ENCODE peak calls at places on chromosomes 5 and 9, in six cellular contexts. One of them, this sample, is unnamed.

GRCh38 chr5:84131372-84131771 is 253.3 kb downstream of the EDIL3 start:
- DNase-seq in GM12891: no peak
- DNase-seq in stimulated activated CD4-positive, alpha-beta T cell treated with anti-CD3 and anti-CD28 coated beads, Interleukin-2, amount 100 ng/mL, for 48 hours: no peak
- DNase-seq in NCI-H1694 treated with DMSO at 0.1 percent for 48 hours: no peak
- DNase-seq in iris pigment epithelial cell: peak
- DNase-seq in NAMALWA: no peak
- DNase-seq in this sample: no peak

GRCh38 chr5:154223320-154223719 is 32.8 kb downstream of the GALNT10 start:
- DNase-seq in stimulated activated CD4-positive, alpha-beta T cell treated with anti-CD3 and anti-CD28 coated beads, Interleukin-2, amount 100 ng/mL, for 48 hours: no peak
- DNase-seq in GM12891: no peak
- DNase-seq in NAMALWA: no peak
- DNase-seq in NCI-H1694 treated with DMSO at 0.1 percent for 48 hours: no peak
- DNase-seq in iris pigment epithelial cell: no peak
- DNase-seq in this sample: no peak

GRCh38 chr5:201672-202071 is 10.4 kb downstream of the LRRC14B start:
- DNase-seq in iris pigment epithelial cell: no peak
- DNase-seq in NAMALWA: no peak
- DNase-seq in GM12891: no peak
- DNase-seq in stimulated activated CD4-positive, alpha-beta T cell treated with anti-CD3 and anti-CD28 coated beads, Interleukin-2, amount 100 ng/mL, for 48 hours: no peak
- DNase-seq in NCI-H1694 treated with DMSO at 0.1 percent for 48 hours: no peak
- DNase-seq in this sample: no peak

GRCh38 chr9:16501726-16502125 is 368.7 kb downstream of the BNC2 start:
- DNase-seq in NAMALWA: no peak
- DNase-seq in iris pigment epithelial cell: no peak
- DNase-seq in GM12891: no peak
- DNase-seq in stimulated activated CD4-positive, alpha-beta T cell treated with anti-CD3 and anti-CD28 coated beads, Interleukin-2, amount 100 ng/mL, for 48 hours: no peak
- DNase-seq in NCI-H1694 treated with DMSO at 0.1 percent for 48 hours: no peak
- DNase-seq in this sample: peak

GRCh38 chr9:133581553-133582343 is 27.4 kb downstream of the FAM163B start:
- DNase-seq in NAMALWA: peak
- DNase-seq in iris pigment epithelial cell: peak
- DNase-seq in GM12891: no peak
- DNase-seq in stimulated activated CD4-positive, alpha-beta T cell treated with anti-CD3 and anti-CD28 coated beads, Interleukin-2, amount 100 ng/mL, for 48 hours: no peak
- DNase-seq in NCI-H1694 treated with DMSO at 0.1 percent for 48 hours: no peak
- DNase-seq in this sample: no peak

GRCh38 chr9:98774746-98775145 is 21.6 kb downstream of the ANKS6 start:
- DNase-seq in iris pigment epithelial cell: no peak
- DNase-seq in stimulated activated CD4-positive, alpha-beta T cell treated with anti-CD3 and anti-CD28 coated beads, Interleukin-2, amount 100 ng/mL, for 48 hours: no peak
- DNase-seq in NCI-H1694 treated with DMSO at 0.1 percent for 48 hours: no peak
- DNase-seq in NAMALWA: peak
- DNase-seq in GM12891: peak
- DNase-seq in this sample: peak

GRCh38 chr5:94010814-94011213 is 269.4 kb upstream of the POU5F2 start:
- DNase-seq in GM12891: no peak
- DNase-seq in iris pigment epithelial cell: no peak
- DNase-seq in NCI-H1694 treated with DMSO at 0.1 percent for 48 hours: no peak
- DNase-seq in stimulated activated CD4-positive, alpha-beta T cell treated with anti-CD3 and anti-CD28 coated beads, Interleukin-2, amount 100 ng/mL, for 48 hours: no peak
- DNase-seq in NAMALWA: no peak
- DNase-seq in this sample: peak

GRCh38 chr9:72883867-72884266 is 69.0 kb downstream of the ALDH1A1 start:
- DNase-seq in NCI-H1694 treated with DMSO at 0.1 percent for 48 hours: no peak
- DNase-seq in NAMALWA: no peak
- DNase-seq in stimulated activated CD4-positive, alpha-beta T cell treated with anti-CD3 and anti-CD28 coated beads, Interleukin-2, amount 100 ng/mL, for 48 hours: no peak
- DNase-seq in GM12891: no peak
- DNase-seq in iris pigment epithelial cell: no peak
- DNase-seq in this sample: no peak

GRCh38 chr5:170632985-170633234 is 129.1 kb downstream of the KCNIP1 start:
- DNase-seq in iris pigment epithelial cell: no peak
- DNase-seq in NCI-H1694 treated with DMSO at 0.1 percent for 48 hours: no peak
- DNase-seq in NAMALWA: peak
- DNase-seq in stimulated activated CD4-positive, alpha-beta T cell treated with anti-CD3 and anti-CD28 coated beads, Interleukin-2, amount 100 ng/mL, for 48 hours: peak
- DNase-seq in GM12891: peak
- DNase-seq in this sample: no peak

GRCh38 chr5:96143450-96143849 is 181.8 kb upstream of the ELL2 start:
- DNase-seq in GM12891: no peak
- DNase-seq in NCI-H1694 treated with DMSO at 0.1 percent for 48 hours: no peak
- DNase-seq in iris pigment epithelial cell: no peak
- DNase-seq in stimulated activated CD4-positive, alpha-beta T cell treated with anti-CD3 and anti-CD28 coated beads, Interleukin-2, amount 100 ng/mL, for 48 hours: no peak
- DNase-seq in NAMALWA: no peak
- DNase-seq in this sample: peak